ENCODE peak calls at places on chromosomes 16 and 17, in seven cellular contexts. N is stomach; R is thyroid gland; O is right lobe of liver; A is activated T-helper 9 cell treated with anti-CD3 and anti-CD28 coated beads, Interleukin-2, amount 50 U/mL, for 16 hours; F is H7; C is CD8-positive, alpha-beta T cell. Q is an unnamed sample.

GRCh38 chr16:9134739-9135138 is 43.3 kb downstream of the HAPSTR1 start:
- DNase-seq in R (peak), F (peak), N (peak), A (peak), C (peak), O (no peak), Q (peak)

GRCh38 chr17:82930924-82931695 is 91.3 kb upstream of the ZNF750 start:
- DNase-seq in A (no peak), C (no peak), O (peak), R (no peak), F (no peak), N (peak), Q (no peak)

GRCh38 chr16:57264950-57265371 is 19.5 kb downstream of the PLLP start:
- DNase-seq in F (peak), O (peak), C (peak), R (peak), N (peak), A (no peak), Q (no peak)

GRCh38 chr16:4179020-4179419 is 62.8 kb upstream of the ADCY9 start:
- DNase-seq in N (no peak), C (no peak), F (no peak), O (peak), A (no peak), R (peak), Q (no peak)

GRCh38 chr16:85833540-85833914 is 34.0 kb downstream of the COX4I1 start:
- DNase-seq in F (peak), R (no peak), O (peak), N (no peak), C (no peak), A (no peak), Q (no peak)

GRCh38 chr17:10384175-10384574 is 11.4 kb upstream of the MYH13 start:
- DNase-seq in F (peak), R (no peak), N (no peak), O (no peak), C (no peak), A (no peak), Q (no peak)

GRCh38 chr17:14487068-14487467 is 186.2 kb downstream of the HS3ST3B1 start:
- DNase-seq in F (no peak), R (no peak), C (no peak), A (no peak), O (no peak), N (no peak), Q (no peak)

GRCh38 chr16:54589326-54589725 is 302.7 kb upstream of the IRX3 start:
- DNase-seq in C (no peak), O (no peak), N (no peak), R (no peak), F (no peak), A (no peak), Q (no peak)

GRCh38 chr17:16459850-16460550 is 32.0 kb downstream of the LRRC75A start:
- DNase-seq in O (no peak), N (no peak), R (no peak), F (peak), A (no peak), C (no peak), Q (no peak)

GRCh38 chr16:27801259-27801945 is 251.5 kb downstream of the KATNIP start:
- DNase-seq in N (no peak), A (no peak), O (no peak), C (no peak), R (no peak), F (no peak), Q (no peak)

GRCh38 chr17:80476877-80477646 is 655 bp upstream of the NPTX1 start:
- DNase-seq in F (peak), N (no peak), C (no peak), R (no peak), A (no peak), O (no peak), Q (peak)

GRCh38 chr17:18017958-18018357 is 21.0 kb downstream of the ATPAF2 start:
- DNase-seq in F (no peak), A (no peak), R (no peak), C (no peak), N (peak), O (no peak), Q (no peak)

GRCh38 chr17:48625502-48626201 is 506 bp downstream of the HOXB9 start:
- DNase-seq in A (no peak), F (peak), O (no peak), C (no peak), R (peak), N (peak), Q (peak)

GRCh38 chr16:28212532-28212873 is 738 bp upstream of the XPO6 start:
- DNase-seq in R (no peak), O (no peak), F (no peak), N (no peak), C (no peak), A (no peak), Q (no peak)

GRCh38 chr17:50832267-50833227 is 2.8 kb upstream of the WFIKKN2 start:
- DNase-seq in O (no peak), F (peak), C (no peak), A (no peak), N (no peak), R (no peak), Q (peak)

GRCh38 chr17:82297280-82297803 is 20.1 kb downstream of the CD7 start:
- DNase-seq in N (peak), O (peak), C (peak), R (peak), A (peak), F (peak), Q (no peak)

GRCh38 chr17:37821025-37821713 is 76.3 kb upstream of the HNF1B start:
- DNase-seq in O (no peak), N (no peak), A (no peak), C (no peak), R (no peak), F (no peak), Q (no peak)

GRCh38 chr16:80466024-80466986 is 74.5 kb upstream of the DYNLRB2 start:
- DNase-seq in N (peak), O (peak), C (peak), R (peak), F (peak), A (peak), Q (peak)

GRCh38 chr16:57993897-57994296 is 6.6 kb downstream of the ZNF319 start:
- DNase-seq in N (no peak), A (no peak), R (no peak), F (peak), O (peak), C (no peak), Q (no peak)

GRCh38 chr17:59331929-59332889 is 754 bp downstream of the YPEL2 start:
- DNase-seq in A (peak), F (peak), O (peak), R (peak), C (peak), N (peak), Q (peak)

GRCh38 chr17:7219812-7220592 is at the start of the genes ACADVL and DLG4:
- DNase-seq in A (peak), F (peak), R (peak), N (peak), O (peak), C (peak), Q (peak)

GRCh38 chr16:58859958-58860669 is 126.0 kb upstream of the GOT2 start:
- DNase-seq in A (no peak), C (no peak), F (no peak), R (no peak), N (no peak), O (no peak), Q (no peak)

GRCh38 chr17:5785343-5785742 is 201.0 kb upstream of the NLRP1 start:
- DNase-seq in O (no peak), A (no peak), N (no peak), R (no peak), C (no peak), F (no peak), Q (no peak)

GRCh38 chr17:41013606-41014005 is 4.7 kb upstream of the KRTAP3-1 start:
- DNase-seq in O (no peak), F (no peak), R (no peak), A (no peak), C (no peak), N (no peak), Q (no peak)

GRCh38 chr16:69859105-69859969 is 91.8 kb upstream of the CLEC18A start:
- DNase-seq in F (peak), N (peak), C (no peak), A (no peak), R (peak), O (no peak), Q (peak)

GRCh38 chr17:39196820-39197331 is 593 bp downstream of the CACNB1 start:
- DNase-seq in C (no peak), N (no peak), O (no peak), A (no peak), F (peak), R (peak), Q (peak)

GRCh38 chr16:61879-62281 is 8.3 kb downstream of the SNRNP25 start:
- DNase-seq in A (no peak), R (no peak), O (no peak), F (no peak), N (no peak), C (no peak), Q (no peak)